ENCODE peak calls at places on chromosomes 1 and 21, in nine cellular contexts. One of them, this sample, is unnamed. For H3K9me3, the result is how much of the 10 kb centered on the place peaks cover.

GRCh38 chr1:98458514-98459259 is 202.8 kb upstream of the SNX7 start:
- DNase-seq in sigmoid colon: no peak
- DNase-seq in prostate gland: no peak
- DNase-seq in adrenal gland: no peak
- DNase-seq in upper lobe of left lung: no peak
- DNase-seq in stomach: no peak
- DNase-seq in tibial nerve: no peak
- DNase-seq in IMR-90: no peak
- DNase-seq in esophagus muscularis mucosa: no peak
- DNase-seq in this sample: no peak

GRCh38 chr1:167881069-167881468 is 32.9 kb downstream of the ADCY10 start:
- DNase-seq in sigmoid colon: no peak
- DNase-seq in prostate gland: no peak
- DNase-seq in adrenal gland: no peak
- DNase-seq in upper lobe of left lung: no peak
- DNase-seq in stomach: no peak
- DNase-seq in tibial nerve: no peak
- DNase-seq in IMR-90: peak
- DNase-seq in esophagus muscularis mucosa: no peak
- DNase-seq in this sample: no peak

GRCh38 chr1:236301958-236302335 is 20.2 kb upstream of the ERO1B start:
- DNase-seq in sigmoid colon: no peak
- DNase-seq in prostate gland: no peak
- DNase-seq in adrenal gland: no peak
- DNase-seq in upper lobe of left lung: no peak
- DNase-seq in stomach: peak
- DNase-seq in tibial nerve: no peak
- DNase-seq in IMR-90: no peak
- DNase-seq in esophagus muscularis mucosa: peak
- DNase-seq in this sample: no peak

GRCh38 chr1:229204863-229205777 is 65.8 kb upstream of the RAB4A start:
- DNase-seq in sigmoid colon: peak
- DNase-seq in prostate gland: no peak
- DNase-seq in adrenal gland: no peak
- DNase-seq in upper lobe of left lung: no peak
- DNase-seq in stomach: no peak
- DNase-seq in tibial nerve: peak
- DNase-seq in IMR-90: peak
- DNase-seq in esophagus muscularis mucosa: no peak
- DNase-seq in this sample: no peak

GRCh38 chr1:228379666-228380065 is 27.0 kb downstream of the TRIM11 start:
- DNase-seq in sigmoid colon: peak
- DNase-seq in prostate gland: no peak
- DNase-seq in adrenal gland: no peak
- DNase-seq in upper lobe of left lung: no peak
- DNase-seq in stomach: no peak
- DNase-seq in tibial nerve: no peak
- DNase-seq in IMR-90: no peak
- DNase-seq in esophagus muscularis mucosa: no peak
- DNase-seq in this sample: no peak

GRCh38 chr21:38352536-38353219 is 95.9 kb downstream of the KCNJ15 start:
- DNase-seq in sigmoid colon: no peak
- DNase-seq in prostate gland: peak
- DNase-seq in adrenal gland: peak
- DNase-seq in upper lobe of left lung: peak
- DNase-seq in stomach: peak
- DNase-seq in tibial nerve: peak
- DNase-seq in IMR-90: peak
- DNase-seq in esophagus muscularis mucosa: no peak
- DNase-seq in this sample: no peak

GRCh38 chr1:79679916-79680315 is 673.4 kb upstream of the ADGRL4 start:
- DNase-seq in sigmoid colon: no peak
- DNase-seq in prostate gland: no peak
- DNase-seq in adrenal gland: no peak
- DNase-seq in upper lobe of left lung: no peak
- DNase-seq in stomach: no peak
- DNase-seq in tibial nerve: no peak
- DNase-seq in IMR-90: no peak
- DNase-seq in esophagus muscularis mucosa: no peak
- DNase-seq in this sample: no peak

GRCh38 chr1:240352769-240353168 is 259.2 kb downstream of the GREM2 start:
- DNase-seq in sigmoid colon: no peak
- DNase-seq in prostate gland: no peak
- DNase-seq in adrenal gland: no peak
- DNase-seq in upper lobe of left lung: no peak
- DNase-seq in stomach: no peak
- DNase-seq in tibial nerve: no peak
- DNase-seq in IMR-90: peak
- DNase-seq in esophagus muscularis mucosa: no peak
- DNase-seq in this sample: no peak

GRCh38 chr1:184524248-184524647 is 137.4 kb downstream of the C1orf21 start:
- DNase-seq in sigmoid colon: no peak
- DNase-seq in prostate gland: no peak
- DNase-seq in adrenal gland: no peak
- DNase-seq in upper lobe of left lung: no peak
- DNase-seq in stomach: no peak
- DNase-seq in tibial nerve: no peak
- DNase-seq in IMR-90: peak
- DNase-seq in esophagus muscularis mucosa: no peak
- DNase-seq in this sample: no peak

GRCh38 chr1:10867138-10867721 is 70.8 kb upstream of the CASZ1 start:
- DNase-seq in sigmoid colon: peak
- DNase-seq in prostate gland: peak
- DNase-seq in adrenal gland: peak
- DNase-seq in upper lobe of left lung: peak
- DNase-seq in stomach: peak
- DNase-seq in tibial nerve: peak
- DNase-seq in IMR-90: peak
- DNase-seq in esophagus muscularis mucosa: no peak
- DNase-seq in this sample: peak

GRCh38 chr1:31802190-31803150 is 13.4 kb downstream of the SPOCD1 start:
- DNase-seq in sigmoid colon: no peak
- DNase-seq in prostate gland: no peak
- DNase-seq in adrenal gland: peak
- DNase-seq in upper lobe of left lung: no peak
- DNase-seq in stomach: no peak
- DNase-seq in tibial nerve: no peak
- DNase-seq in IMR-90: no peak
- DNase-seq in esophagus muscularis mucosa: peak
- DNase-seq in this sample: no peak

GRCh38 chr1:246971322-246971721 is 36.5 kb downstream of the ZNF695 start:
- DNase-seq in sigmoid colon: no peak
- DNase-seq in prostate gland: peak
- DNase-seq in adrenal gland: peak
- DNase-seq in upper lobe of left lung: peak
- DNase-seq in stomach: peak
- DNase-seq in tibial nerve: peak
- DNase-seq in IMR-90: peak
- DNase-seq in esophagus muscularis mucosa: no peak
- DNase-seq in this sample: peak

GRCh38 chr1:115057661-115058249 is 28.1 kb downstream of the TSHB start:
- DNase-seq in sigmoid colon: no peak
- DNase-seq in prostate gland: no peak
- DNase-seq in adrenal gland: no peak
- DNase-seq in upper lobe of left lung: no peak
- DNase-seq in stomach: no peak
- DNase-seq in tibial nerve: no peak
- DNase-seq in IMR-90: no peak
- DNase-seq in esophagus muscularis mucosa: no peak
- DNase-seq in this sample: no peak

GRCh38 chr1:40454873-40455272 is 4.6 kb downstream of the ZFP69B start:
- DNase-seq in sigmoid colon: no peak
- DNase-seq in prostate gland: no peak
- DNase-seq in adrenal gland: no peak
- DNase-seq in upper lobe of left lung: no peak
- DNase-seq in stomach: no peak
- DNase-seq in tibial nerve: no peak
- DNase-seq in IMR-90: no peak
- DNase-seq in esophagus muscularis mucosa: no peak
- DNase-seq in this sample: no peak

GRCh38 chr1:40451238-40451585 is 936 bp downstream of the ZFP69B start:
- DNase-seq in sigmoid colon: no peak
- DNase-seq in prostate gland: no peak
- DNase-seq in adrenal gland: no peak
- DNase-seq in upper lobe of left lung: no peak
- DNase-seq in stomach: no peak
- DNase-seq in tibial nerve: no peak
- DNase-seq in IMR-90: no peak
- DNase-seq in esophagus muscularis mucosa: no peak
- DNase-seq in this sample: no peak

GRCh38 chr1:40450491-40451237 is 388 bp downstream of the ZFP69B start:
- DNase-seq in sigmoid colon: no peak
- DNase-seq in prostate gland: no peak
- DNase-seq in adrenal gland: no peak
- DNase-seq in upper lobe of left lung: peak
- DNase-seq in stomach: peak
- DNase-seq in tibial nerve: peak
- DNase-seq in IMR-90: peak
- DNase-seq in esophagus muscularis mucosa: no peak
- DNase-seq in this sample: peak

GRCh38 chr1:40449684-40450490 is at the start of gene ZFP69B:
- DNase-seq in sigmoid colon: peak
- DNase-seq in prostate gland: peak
- DNase-seq in adrenal gland: peak
- DNase-seq in upper lobe of left lung: peak
- DNase-seq in stomach: peak
- DNase-seq in tibial nerve: peak
- DNase-seq in IMR-90: peak
- DNase-seq in esophagus muscularis mucosa: peak
- DNase-seq in this sample: peak
- TF ChIP-seq POLR2A in sigmoid colon: no peak
- TF ChIP-seq POLR2A in prostate gland: peak
- TF ChIP-seq POLR2A in adrenal gland: no peak
- TF ChIP-seq POLR2A in upper lobe of left lung: no peak
- TF ChIP-seq POLR2A in stomach: no peak
- TF ChIP-seq POLR2A in tibial nerve: peak
- TF ChIP-seq POLR2A in IMR-90: peak
- TF ChIP-seq POLR2A in esophagus muscularis mucosa: no peak
- TF ChIP-seq POLR2A in this sample: peak

DNA sequence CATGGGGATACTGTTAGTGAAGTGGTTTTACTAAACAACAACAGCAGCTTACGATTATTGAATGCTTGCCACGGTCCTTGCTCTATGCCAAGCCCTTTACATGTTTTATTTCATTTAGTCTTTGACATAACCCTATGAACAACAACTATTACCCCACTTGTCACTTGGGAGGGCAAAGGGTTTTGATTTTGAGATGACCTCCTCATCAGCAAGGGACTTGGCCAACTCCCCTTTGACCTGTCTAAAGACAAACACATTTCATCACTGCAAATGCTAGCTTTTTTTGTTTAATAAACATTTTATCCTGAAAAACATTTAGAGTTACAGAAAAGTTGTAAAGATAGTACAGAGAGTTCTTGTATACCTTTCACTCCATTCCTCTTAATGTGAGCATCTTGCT is 152.5 kb upstream of the WNT4 start:
- DNase-seq in sigmoid colon: no peak
- DNase-seq in prostate gland: no peak
- DNase-seq in adrenal gland: peak
- DNase-seq in upper lobe of left lung: no peak
- DNase-seq in stomach: peak
- DNase-seq in tibial nerve: no peak
- DNase-seq in IMR-90: no peak
- DNase-seq in esophagus muscularis mucosa: no peak
- DNase-seq in this sample: no peak
- H3K9me3 ChIP-seq in sigmoid colon: under half
- H3K9me3 ChIP-seq in prostate gland: under half
- H3K9me3 ChIP-seq in adrenal gland: under half
- H3K9me3 ChIP-seq in upper lobe of left lung: under half
- H3K9me3 ChIP-seq in stomach: under half
- H3K9me3 ChIP-seq in tibial nerve: under half
- H3K9me3 ChIP-seq in IMR-90: under half
- H3K9me3 ChIP-seq in esophagus muscularis mucosa: under half
- H3K9me3 ChIP-seq in this sample: under half

DNA sequence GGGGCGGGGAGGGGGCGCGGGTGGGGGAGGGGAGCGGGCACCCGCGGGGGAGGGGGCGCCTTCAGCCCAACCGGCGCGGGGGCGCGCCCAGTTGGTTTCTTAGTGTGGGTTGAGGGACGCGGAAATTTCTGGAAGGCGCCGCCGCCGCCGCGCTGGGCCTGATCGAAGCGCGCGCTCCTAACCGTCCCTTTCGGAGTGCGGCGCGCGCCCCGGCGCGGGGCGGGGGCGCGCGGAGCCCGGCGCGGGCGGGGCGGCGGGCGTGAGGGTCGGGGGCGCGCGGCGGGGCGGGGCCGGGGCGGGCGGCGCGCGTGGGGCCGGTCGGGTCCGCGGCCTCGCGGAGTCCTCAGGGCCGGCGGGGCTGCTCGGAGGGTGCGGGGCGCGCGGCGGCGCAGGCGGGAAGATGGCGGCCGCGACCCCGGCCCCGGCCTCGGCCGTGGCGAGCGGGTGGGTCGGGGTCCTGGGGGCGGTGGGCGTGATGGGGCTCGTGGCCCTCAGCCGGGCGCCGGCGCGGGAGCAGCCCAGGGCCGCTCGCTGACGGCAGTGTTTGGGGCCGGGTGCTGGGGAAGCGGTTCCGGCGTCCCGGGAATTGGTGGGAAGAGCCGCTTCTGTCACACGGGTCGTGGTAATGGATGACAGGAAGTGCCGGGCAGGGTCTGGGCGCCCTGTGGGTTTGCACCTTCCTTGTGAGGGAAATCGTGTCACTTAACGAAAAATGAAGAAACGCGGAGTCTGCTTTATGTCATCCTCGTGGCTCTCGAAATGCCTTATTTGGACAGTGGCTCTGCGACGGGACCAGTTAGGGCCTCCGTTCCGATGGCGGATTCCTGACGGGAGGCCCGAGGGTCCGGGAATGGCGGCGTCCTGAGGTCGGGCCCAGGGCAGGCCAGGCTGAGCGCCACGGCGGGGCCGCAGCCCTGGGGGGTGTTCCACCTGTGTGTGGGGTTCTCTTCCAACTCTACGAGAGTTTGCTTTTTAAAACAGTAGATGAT is 764 bp downstream of the PKNOX1 start:
- DNase-seq in sigmoid colon: peak
- DNase-seq in prostate gland: peak
- DNase-seq in adrenal gland: peak
- DNase-seq in upper lobe of left lung: peak
- DNase-seq in stomach: peak
- DNase-seq in tibial nerve: peak
- DNase-seq in IMR-90: peak
- DNase-seq in esophagus muscularis mucosa: no peak
- DNase-seq in this sample: peak
- TF ChIP-seq POLR2A in sigmoid colon: no peak
- TF ChIP-seq POLR2A in prostate gland: no peak
- TF ChIP-seq POLR2A in adrenal gland: peak
- TF ChIP-seq POLR2A in upper lobe of left lung: no peak
- TF ChIP-seq POLR2A in stomach: no peak
- TF ChIP-seq POLR2A in tibial nerve: peak
- TF ChIP-seq POLR2A in IMR-90: peak
- TF ChIP-seq POLR2A in esophagus muscularis mucosa: no peak
- TF ChIP-seq POLR2A in this sample: no peak

DNA sequence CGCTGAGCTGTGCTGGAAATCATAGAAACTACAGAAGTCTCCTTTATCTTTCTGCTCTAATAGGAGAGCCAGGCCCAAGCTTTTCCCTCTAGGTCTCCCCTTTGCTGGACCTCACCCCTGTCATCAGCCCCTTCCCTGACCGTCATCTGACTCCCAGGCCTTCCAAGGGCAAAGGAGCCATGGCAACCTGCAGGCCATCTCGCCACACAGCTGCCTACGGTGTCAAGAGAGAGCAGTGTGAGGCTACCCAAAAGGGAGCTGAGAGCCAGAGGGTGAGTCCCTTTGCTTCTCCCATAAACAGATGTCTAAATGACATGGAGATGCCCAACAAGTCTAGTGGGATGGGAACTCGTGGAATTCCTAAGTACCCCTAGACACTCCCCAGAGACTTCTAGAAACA is 37.6 kb upstream of the DIPK1A start:
- DNase-seq in sigmoid colon: no peak
- DNase-seq in prostate gland: no peak
- DNase-seq in adrenal gland: no peak
- DNase-seq in upper lobe of left lung: no peak
- DNase-seq in stomach: no peak
- DNase-seq in tibial nerve: no peak
- DNase-seq in IMR-90: no peak
- DNase-seq in esophagus muscularis mucosa: peak
- DNase-seq in this sample: no peak
- H3K9me3 ChIP-seq in sigmoid colon: under half
- H3K9me3 ChIP-seq in prostate gland: under half
- H3K9me3 ChIP-seq in adrenal gland: under half
- H3K9me3 ChIP-seq in upper lobe of left lung: under half
- H3K9me3 ChIP-seq in stomach: under half
- H3K9me3 ChIP-seq in tibial nerve: under half
- H3K9me3 ChIP-seq in IMR-90: under half
- H3K9me3 ChIP-seq in esophagus muscularis mucosa: under half
- H3K9me3 ChIP-seq in this sample: under half